ENCODE peak calls at places on chromosomes 6 and 20, in eight cellular contexts. Y is CD4-positive, alpha-beta T cell; H is activated gamma-delta T cell treated with Interleukin-2 at 50 U/mL for 16 hours; G is mucosa of descending colon; Z is T-helper 22 cell; C is DMS153; U is LHCN-M2; L is right cardiac atrium. E is an unnamed sample.

GRCh38 chr6:57242505-57242904 is 20.4 kb upstream of the RAB23 start:
- DNase-seq in Y (no peak), Z (no peak), G (no peak), L (no peak), C (no peak), U (peak; percentile 90), H (no peak), E (no peak)

GRCh38 chr6:51292659-51293058 is 474.0 kb downstream of the TFAP2B start:
- DNase-seq in G (no peak), L (no peak), Y (no peak), C (no peak), H (no peak), U (peak; percentile 0), Z (no peak), E (no peak)

GRCh38 chr6:37137201-37137880 is 32.6 kb upstream of the PIM1 start:
- DNase-seq in L (no peak), U (peak; percentile 94), Y (peak; percentile 4), C (no peak), H (peak; percentile 12), Z (peak; percentile 17), G (no peak), E (peak; percentile 96)

GRCh38 chr20:23606652-23607049 is 934 bp upstream of the CST9 start:
- DNase-seq in Y (peak; percentile 32), L (peak; percentile 93), U (peak; percentile 67), Z (no peak), H (peak; percentile 54), G (peak; percentile 84), C (peak; percentile 56), E (peak; percentile 86)

GRCh38 chr6:140434761-140435160 is 1060.3 kb upstream of the CITED2 start:
- DNase-seq in Y (no peak), G (no peak), H (no peak), U (peak; percentile 60), C (no peak), L (no peak), Z (no peak), E (no peak)

GRCh38 chr20:48738399-48739304 is 89.1 kb downstream of the PREX1 start:
- DNase-seq in Z (no peak), U (peak; percentile 34), Y (peak; percentile 24), L (no peak), C (no peak), G (no peak), H (peak; percentile 66), E (peak; percentile 95)

GRCh38 chr20:50582092-50582491 is 71.9 kb downstream of the PTPN1 start:
- DNase-seq in Y (no peak), U (no peak), Z (no peak), H (no peak), L (no peak), G (no peak), C (no peak), E (no peak)

GRCh38 chr6:156808287-156808686 is 31.1 kb downstream of the ARID1B start:
- DNase-seq in L (no peak), H (no peak), C (peak; percentile 15), Z (no peak), G (no peak), U (no peak), Y (no peak), E (no peak)

GRCh38 chr20:37994512-37994911 is 38.7 kb downstream of the TTI1 start:
- DNase-seq in C (no peak), H (no peak), Y (no peak), L (no peak), Z (no peak), G (no peak), U (peak; percentile 86), E (no peak)

GRCh38 chr20:54711061-54711460 is 235.7 kb downstream of the DOK5 start:
- DNase-seq in Z (no peak), L (no peak), G (no peak), C (no peak), H (no peak), Y (no peak), U (no peak), E (no peak)

GRCh38 chr6:126905917-126906316 is 212.6 kb upstream of the RSPO3 start:
- DNase-seq in H (no peak), Y (no peak), Z (no peak), G (no peak), L (no peak), C (no peak), U (peak; percentile 26), E (peak; percentile 10)

GRCh38 chr20:4957939-4958362 is 43.4 kb downstream of the SLC23A2 start:
- DNase-seq in Z (no peak), U (no peak), G (no peak), Y (no peak), H (no peak), C (no peak), L (no peak), E (no peak)

GRCh38 chr20:34124469-34125249 is 12.6 kb upstream of the EIF2S2 start:
- DNase-seq in C (no peak), L (no peak), H (no peak), Z (no peak), Y (no peak), U (no peak), G (no peak), E (no peak)

GRCh38 chr6:20608371-20608770 is 74.1 kb downstream of the CDKAL1 start:
- DNase-seq in H (no peak), C (no peak), G (no peak), U (no peak), Y (no peak), Z (no peak), L (no peak), E (no peak)

GRCh38 chr6:137728386-137729349 is 138.4 kb upstream of the TNFAIP3 start:
- DNase-seq in C (no peak), U (peak; percentile 94), L (no peak), Z (no peak), Y (no peak), G (no peak), H (no peak), E (peak; percentile 61)

GRCh38 chr6:152922706-152923105 is 60.1 kb downstream of the FBXO5 start:
- DNase-seq in Z (no peak), G (no peak), C (no peak), U (no peak), L (no peak), H (no peak), Y (no peak), E (no peak)

GRCh38 chr6:108914235-108915022 is 66.2 kb downstream of the ARMC2 start:
- DNase-seq in H (peak; percentile 17), Z (peak; percentile 4), U (no peak), L (no peak), Y (peak; percentile 26), C (no peak), G (no peak), E (peak; percentile 40)

GRCh38 chr6:138857792-138858191 is 61.9 kb downstream of the ECT2L start:
- DNase-seq in H (no peak), G (no peak), U (no peak), Y (no peak), C (no peak), Z (no peak), L (no peak), E (no peak)

GRCh38 chr6:38239719-38240451 is 399.8 kb downstream of the BTBD9 start:
- DNase-seq in U (peak; percentile 57), Z (no peak), H (no peak), L (no peak), Y (no peak), G (no peak), C (peak; percentile 54), E (peak; percentile 21)

GRCh38 chr6:24323632-24324337 is 34.1 kb downstream of the DCDC2 start:
- DNase-seq in U (no peak), C (no peak), Z (no peak), L (no peak), Y (no peak), G (no peak), H (no peak), E (no peak)

GRCh38 chr6:40721252-40721936 is 134.2 kb upstream of the LRFN2 start:
- DNase-seq in U (no peak), Y (no peak), G (no peak), Z (no peak), L (no peak), H (no peak), C (no peak), E (no peak)

GRCh38 chr20:2762578-2763131 is 37.8 kb downstream of the CPXM1 start:
- DNase-seq in U (no peak), H (no peak), C (no peak), L (no peak), Z (no peak), Y (no peak), G (no peak), E (no peak)

GRCh38 chr6:157644043-157644810 is 178.8 kb upstream of the SNX9 start:
- DNase-seq in C (no peak), Z (no peak), L (no peak), H (no peak), G (no peak), U (peak; percentile 41), Y (peak; percentile 10), E (no peak)

GRCh38 chr6:4371207-4371921 is 236.0 kb upstream of the ECI2 start:
- DNase-seq in Z (no peak), H (no peak), G (no peak), Y (no peak), U (peak; percentile 57), L (peak; percentile 85), C (no peak), E (no peak)

GRCh38 chr6:140566706-140567330 is 1192.4 kb upstream of the CITED2 start:
- DNase-seq in U (peak; percentile 77), Z (no peak), C (peak; percentile 43), L (no peak), G (no peak), H (no peak), Y (no peak), E (no peak)

GRCh38 chr20:64223526-64224067 is 32.0 kb upstream of the PCMTD2 start:
- DNase-seq in L (peak; percentile 80), U (peak; percentile 28), G (no peak), Z (no peak), Y (no peak), H (no peak), C (no peak), E (peak; percentile 71)

GRCh38 chr6:88403486-88403885 is 237.3 kb upstream of the CNR1 start:
- DNase-seq in G (no peak), Z (no peak), L (no peak), C (no peak), U (no peak), H (no peak), Y (no peak), E (no peak)

GRCh38 chr6:26420607-26421235 is 18.6 kb downstream of the BTN3A1 start:
- DNase-seq in Z (no peak), Y (no peak), G (no peak), H (peak; percentile 24), C (no peak), L (no peak), U (peak; percentile 71), E (peak; percentile 55)

GRCh38 chr6:165881812-165882211 is 218.8 kb upstream of the PDE10A start:
- DNase-seq in U (no peak), H (no peak), G (no peak), L (no peak), Z (no peak), C (no peak), Y (no peak), E (no peak)

GRCh38 chr6:170442596-170442995 is 110.5 kb downstream of the PSMB1 start:
- DNase-seq in H (no peak), C (no peak), G (no peak), Z (no peak), Y (no peak), U (no peak), L (no peak), E (no peak)

GRCh38 chr6:49088631-49089030 is 374.4 kb downstream of the MMUT start:
- DNase-seq in Z (no peak), L (no peak), U (no peak), C (no peak), Y (no peak), H (no peak), G (no peak), E (no peak)

GRCh38 chr20:16556299-16556698 is 16.9 kb downstream of the KIF16B start:
- DNase-seq in Y (no peak), C (no peak), G (no peak), U (peak; percentile 49), L (no peak), Z (no peak), H (no peak), E (no peak)

GRCh38 chr20:41889125-41889870 is 271.1 kb upstream of the CHD6 start:
- DNase-seq in U (no peak), L (no peak), Z (no peak), G (no peak), C (no peak), H (no peak), Y (no peak), E (peak; percentile 62)

GRCh38 chr6:18307006-18307405 is 42.7 kb upstream of the DEK start:
- DNase-seq in U (peak; percentile 32), L (no peak), G (no peak), Z (no peak), H (no peak), C (no peak), Y (no peak), E (no peak)